ENCODE peak calls at places on chromosomes 16 and 17, in seven cellular contexts. Q is NCI-H1436, U is fibroblast of lung, E is ACHN, R is dermis blood vessel endothelial cell, M is NCI-H1930, W is GM04504. A is an unnamed sample.

GRCh38 chr16:14302399-14303181 is 231.5 kb downstream of the MRTFB start:
- DNase-seq in Q (peak), E (peak), M (no peak), U (no peak), R (peak), W (no peak), A (no peak)

GRCh38 chr17:75301502-75302206 is 12.4 kb upstream of the SLC25A19 start:
- DNase-seq in Q (no peak), M (no peak), E (no peak), W (no peak), U (no peak), R (no peak), A (no peak)

GRCh38 chr17:32330142-32330541 is 11.8 kb downstream of the C17orf75 start:
- DNase-seq in U (no peak), Q (no peak), E (no peak), W (no peak), M (no peak), R (no peak), A (no peak)

GRCh38 chr17:33689725-33690124 is 396.6 kb upstream of the ASIC2 start:
- DNase-seq in W (no peak), M (no peak), E (no peak), R (no peak), U (no peak), Q (no peak), A (no peak)

GRCh38 chr16:87657621-87658192 is 55.4 kb downstream of the JPH3 start:
- DNase-seq in R (peak), E (peak), M (no peak), W (no peak), U (no peak), Q (no peak), A (no peak)

GRCh38 chr17:56948491-56948890 is 12.4 kb downstream of the COIL start:
- DNase-seq in E (no peak), Q (no peak), M (no peak), U (no peak), R (no peak), W (no peak), A (no peak)

GRCh38 chr17:2837147-2837561 is 40.9 kb downstream of the RAP1GAP2 start:
- DNase-seq in W (no peak), E (no peak), M (no peak), Q (no peak), U (no peak), R (no peak), A (no peak)

GRCh38 chr16:89471225-89471624 is 19.1 kb downstream of the ANKRD11 start:
- DNase-seq in W (peak), E (peak), R (peak), Q (no peak), U (peak), M (no peak), A (no peak)

GRCh38 chr17:67718325-67718941 is 697 bp downstream of the NOL11 start:
- DNase-seq in U (peak), E (peak), M (no peak), R (peak), Q (no peak), W (peak), A (peak)

GRCh38 chr17:2048805-2049204 is 6.1 kb upstream of the HIC1 start:
- DNase-seq in R (no peak), W (no peak), E (peak), Q (no peak), M (no peak), U (no peak), A (no peak)

GRCh38 chr17:33039874-33040273 is 48.2 kb downstream of the SPACA3 start:
- DNase-seq in W (peak), Q (no peak), U (peak), E (no peak), M (no peak), R (peak), A (no peak)

GRCh38 chr17:48795444-48796162 is 21.4 kb downstream of the TTLL6 start:
- DNase-seq in Q (no peak), M (no peak), W (peak), R (no peak), E (peak), U (peak), A (no peak)

GRCh38 chr17:77304051-77304745 is 163.4 kb downstream of the SEC14L1 start:
- DNase-seq in U (peak), Q (no peak), E (no peak), R (no peak), W (peak), M (no peak), A (no peak)

GRCh38 chr16:87965973-87966667 is 14.9 kb downstream of the BANP start:
- DNase-seq in W (peak), M (no peak), R (no peak), Q (no peak), U (peak), E (no peak), A (no peak)

GRCh38 chr16:3472878-3473595 is 22.3 kb downstream of the C16orf90 start:
- DNase-seq in U (peak), Q (no peak), E (no peak), W (no peak), M (no peak), R (no peak), A (no peak)

GRCh38 chr16:31414706-31415105 is 13.5 kb downstream of the COX6A2 start:
- DNase-seq in Q (no peak), U (no peak), E (no peak), M (no peak), W (no peak), R (no peak), A (no peak)

GRCh38 chr17:70608193-70608592 is 438.9 kb downstream of the KCNJ2 start:
- DNase-seq in Q (no peak), R (no peak), M (no peak), U (no peak), W (no peak), E (peak), A (no peak)

GRCh38 chr16:23901178-23902131 is 65.7 kb downstream of the PRKCB start:
- DNase-seq in M (no peak), E (no peak), U (no peak), W (no peak), R (peak), Q (no peak), A (no peak)

GRCh38 chr17:9256944-9257629 is 235.8 kb downstream of the NTN1 start:
- DNase-seq in E (no peak), M (no peak), R (peak), U (peak), W (no peak), Q (no peak), A (no peak)

GRCh38 chr17:7029659-7030058 is 6.2 kb upstream of the SLC16A13 start:
- DNase-seq in R (peak), Q (no peak), E (no peak), U (no peak), M (no peak), W (no peak), A (no peak)

GRCh38 chr17:34366529-34367107 is 3.6 kb upstream of the CCL1 start:
- DNase-seq in W (no peak), R (peak), U (no peak), M (no peak), Q (no peak), E (no peak), A (no peak)

GRCh38 chr16:76265434-76266045 is 11.7 kb upstream of the CNTNAP4 start:
- DNase-seq in W (no peak), Q (peak), M (no peak), E (peak), U (peak), R (peak), A (peak)

GRCh38 chr17:79982986-79983385 is 52.7 kb downstream of the TBC1D16 start:
- DNase-seq in M (no peak), E (no peak), Q (no peak), R (no peak), U (no peak), W (no peak), A (no peak)

GRCh38 chr16:80258407-80258806 is 282.4 kb upstream of the DYNLRB2 start:
- DNase-seq in W (no peak), E (no peak), M (no peak), U (no peak), Q (no peak), R (no peak), A (no peak)

GRCh38 chr16:13127144-13127543 is 225.7 kb downstream of the SHISA9 start:
- DNase-seq in Q (no peak), W (no peak), R (no peak), M (no peak), E (no peak), U (no peak), A (no peak)

GRCh38 chr16:88814144-88814502 is 2.4 kb upstream of the APRT start:
- DNase-seq in Q (no peak), W (no peak), U (no peak), R (no peak), E (no peak), M (no peak), A (no peak)

GRCh38 chr17:7747586-7747985 is 30.0 kb downstream of the DNAH2 start:
- DNase-seq in Q (no peak), M (no peak), W (no peak), E (no peak), R (no peak), U (peak), A (no peak)

GRCh38 chr17:37527249-37527851 is 37.7 kb downstream of the DUSP14 start:
- DNase-seq in E (peak), Q (peak), R (peak), W (peak), M (peak), U (peak), A (no peak)

GRCh38 chr16:648071-648785 is 937 bp upstream of the WDR90 start:
- DNase-seq in R (peak), W (no peak), E (peak), U (no peak), M (peak), Q (peak), A (peak)

GRCh38 chr17:49703557-49704277 is 4.0 kb downstream of the SLC35B1 start:
- DNase-seq in U (peak), R (peak), Q (no peak), M (no peak), W (no peak), E (peak), A (no peak)

GRCh38 chr16:85017151-85017550 is 5.8 kb upstream of the ZDHHC7 start:
- DNase-seq in M (no peak), W (no peak), U (no peak), R (no peak), E (no peak), Q (no peak), A (peak)

GRCh38 chr16:69494993-69495392 is 70.6 kb downstream of the CYB5B start:
- DNase-seq in R (peak), Q (no peak), U (peak), W (no peak), M (no peak), E (peak), A (peak)

GRCh38 chr17:17792551-17793377 is 44.0 kb downstream of the SREBF1 start:
- DNase-seq in M (no peak), W (no peak), Q (peak), U (peak), R (peak), E (no peak), A (peak)

GRCh38 chr16:14454391-14454790 is 175.7 kb downstream of the PARN start:
- DNase-seq in U (peak), M (no peak), Q (no peak), R (no peak), W (no peak), E (no peak), A (no peak)

GRCh38 chr17:81863833-81864768 is 3.8 kb upstream of the P4HB start:
- DNase-seq in E (no peak), Q (no peak), M (no peak), U (no peak), R (no peak), W (no peak), A (no peak)

GRCh38 chr16:57462209-57462977 is at the start of gene POLR2C:
- DNase-seq in U (peak), M (peak), R (peak), Q (peak), W (peak), E (peak), A (peak)

GRCh38 chr16:9594961-9595360 is 503.5 kb downstream of the HAPSTR1 start:
- DNase-seq in M (no peak), W (no peak), E (no peak), Q (no peak), R (no peak), U (no peak), A (no peak)

A was measured in stimulated activated CD4-positive, alpha-beta T cell treated with anti-CD3 and anti-CD28 coated beads, Interleukin-2, amount 100 ng/mL, for 48 hours.